ENCODE peak calls at places on chromosomes 7 and 10, in six cellular contexts. A is iPS DF 19.7; W is stimulated activated CD4-positive, alpha-beta T cell treated with anti-CD3 and anti-CD28 coated beads, Interleukin-1b, Interleukin-23, amount 100 ng/mL, for 1 hour; N is ureter; X is foreskin fibroblast; L is GM06990. T is an unnamed sample.

GRCh38 chr10:71161429-71161828 is 50.9 kb upstream of the UNC5B start:
- DNase-seq in L (no peak), W (no peak), N (peak), A (no peak), X (peak), T (no peak)

GRCh38 chr10:118447478-118447877 is 105.4 kb upstream of the FAM204A start:
- DNase-seq in W (no peak), N (peak), L (no peak), X (peak), A (no peak), T (no peak)

GRCh38 chr10:31723074-31723750 is 205.4 kb downstream of the ARHGAP12 start:
- DNase-seq in W (no peak), X (peak), N (no peak), A (no peak), L (no peak), T (no peak)

GRCh38 chr7:150860291-150860977 is 8.1 kb downstream of the AOC1 start:
- DNase-seq in L (no peak), W (no peak), A (no peak), N (peak), X (no peak), T (no peak)

GRCh38 chr10:103657061-103657591 is 163.6 kb downstream of the NEURL1 start:
- DNase-seq in A (no peak), X (no peak), W (no peak), N (no peak), L (no peak), T (no peak)

GRCh38 chr10:12649017-12649586 is 299.8 kb downstream of the CAMK1D start:
- DNase-seq in W (no peak), A (no peak), N (no peak), X (no peak), L (no peak), T (no peak)

GRCh38 chr10:5654218-5654755 is 12.1 kb downstream of the ASB13 start:
- DNase-seq in A (no peak), X (no peak), N (no peak), L (no peak), W (no peak), T (no peak)

GRCh38 chr10:44383749-44384600 is 922 bp downstream of the CXCL12 start:
- DNase-seq in W (no peak), N (peak), A (no peak), X (peak), L (no peak), T (no peak)

GRCh38 chr7:79182283-79182682 is 271.2 kb downstream of the MAGI2 start:
- DNase-seq in N (no peak), A (no peak), L (no peak), X (peak), W (no peak), T (no peak)

GRCh38 chr10:110774069-110775021 is 97.4 kb upstream of the PDCD4 start:
- DNase-seq in L (peak), N (no peak), W (no peak), A (no peak), X (peak), T (no peak)

GRCh38 chr10:63206997-63207952 is 74.1 kb downstream of the NRBF2 start:
- DNase-seq in X (peak), N (no peak), W (no peak), A (no peak), L (peak), T (no peak)

GRCh38 chr10:42936580-42936979 is 140.3 kb upstream of the RET start:
- DNase-seq in N (no peak), X (no peak), A (no peak), L (no peak), W (no peak), T (no peak)

GRCh38 chr10:63506554-63506953 is 14.6 kb upstream of the REEP3 start:
- DNase-seq in L (no peak), A (no peak), X (no peak), W (no peak), N (no peak), T (no peak)

T was measured in NT2/D1.